ENCODE peak calls at places on chromosomes 7 and 10, in six cellular contexts. One of them, this sample, is unnamed.

GRCh38 chr7:3164363-3164762 is 120.7 kb upstream of the CARD11 start:
- DNase-seq in WERI-Rb-1: no peak
- DNase-seq in astrocyte: peak
- DNase-seq in foreskin fibroblast: no peak
- DNase-seq in neural progenitor cell: peak
- DNase-seq in GM06990: no peak
- DNase-seq in this sample: no peak

GRCh38 chr7:133748443-133749407 is 378.4 kb upstream of the LRGUK start:
- DNase-seq in WERI-Rb-1: no peak
- DNase-seq in astrocyte: no peak
- DNase-seq in foreskin fibroblast: no peak
- DNase-seq in neural progenitor cell: no peak
- DNase-seq in GM06990: no peak
- DNase-seq in this sample: no peak

GRCh38 chr10:19498348-19499290 is 317.6 kb upstream of the PLXDC2 start:
- DNase-seq in WERI-Rb-1: no peak
- DNase-seq in astrocyte: no peak
- DNase-seq in foreskin fibroblast: no peak
- DNase-seq in neural progenitor cell: no peak
- DNase-seq in GM06990: no peak
- DNase-seq in this sample: no peak

GRCh38 chr10:132021504-132022143 is 39.9 kb upstream of the BNIP3 start:
- DNase-seq in WERI-Rb-1: no peak
- DNase-seq in astrocyte: no peak
- DNase-seq in foreskin fibroblast: no peak
- DNase-seq in neural progenitor cell: no peak
- DNase-seq in GM06990: no peak
- DNase-seq in this sample: no peak

GRCh38 chr7:118080947-118081346 is 103.0 kb upstream of the LSM8 start:
- DNase-seq in WERI-Rb-1: no peak
- DNase-seq in astrocyte: peak
- DNase-seq in foreskin fibroblast: no peak
- DNase-seq in neural progenitor cell: no peak
- DNase-seq in GM06990: peak
- DNase-seq in this sample: no peak

GRCh38 chr10:103786020-103786419 is 69.4 kb downstream of the SH3PXD2A start:
- DNase-seq in WERI-Rb-1: peak
- DNase-seq in astrocyte: no peak
- DNase-seq in foreskin fibroblast: no peak
- DNase-seq in neural progenitor cell: no peak
- DNase-seq in GM06990: no peak
- DNase-seq in this sample: no peak

GRCh38 chr10:84424731-84425165 is 96.4 kb downstream of the CCSER2 start:
- DNase-seq in WERI-Rb-1: no peak
- DNase-seq in astrocyte: peak
- DNase-seq in foreskin fibroblast: peak
- DNase-seq in neural progenitor cell: peak
- DNase-seq in GM06990: no peak
- DNase-seq in this sample: no peak

GRCh38 chr10:79186742-79187544 is 118.2 kb downstream of the ZMIZ1 start:
- DNase-seq in WERI-Rb-1: no peak
- DNase-seq in astrocyte: no peak
- DNase-seq in foreskin fibroblast: no peak
- DNase-seq in neural progenitor cell: no peak
- DNase-seq in GM06990: no peak
- DNase-seq in this sample: no peak

GRCh38 chr10:86289577-86289868 is 77.1 kb downstream of the GRID1 start:
- DNase-seq in WERI-Rb-1: peak
- DNase-seq in astrocyte: no peak
- DNase-seq in foreskin fibroblast: no peak
- DNase-seq in neural progenitor cell: no peak
- DNase-seq in GM06990: no peak
- DNase-seq in this sample: no peak

GRCh38 chr7:75931676-75932075 is 16.7 kb downstream of the POR start:
- DNase-seq in WERI-Rb-1: peak
- DNase-seq in astrocyte: no peak
- DNase-seq in foreskin fibroblast: no peak
- DNase-seq in neural progenitor cell: no peak
- DNase-seq in GM06990: no peak
- DNase-seq in this sample: no peak

GRCh38 chr7:38411404-38411803 is 138.0 kb upstream of the TARP start:
- DNase-seq in WERI-Rb-1: peak
- DNase-seq in astrocyte: no peak
- DNase-seq in foreskin fibroblast: no peak
- DNase-seq in neural progenitor cell: peak
- DNase-seq in GM06990: no peak
- DNase-seq in this sample: no peak

DNA sequence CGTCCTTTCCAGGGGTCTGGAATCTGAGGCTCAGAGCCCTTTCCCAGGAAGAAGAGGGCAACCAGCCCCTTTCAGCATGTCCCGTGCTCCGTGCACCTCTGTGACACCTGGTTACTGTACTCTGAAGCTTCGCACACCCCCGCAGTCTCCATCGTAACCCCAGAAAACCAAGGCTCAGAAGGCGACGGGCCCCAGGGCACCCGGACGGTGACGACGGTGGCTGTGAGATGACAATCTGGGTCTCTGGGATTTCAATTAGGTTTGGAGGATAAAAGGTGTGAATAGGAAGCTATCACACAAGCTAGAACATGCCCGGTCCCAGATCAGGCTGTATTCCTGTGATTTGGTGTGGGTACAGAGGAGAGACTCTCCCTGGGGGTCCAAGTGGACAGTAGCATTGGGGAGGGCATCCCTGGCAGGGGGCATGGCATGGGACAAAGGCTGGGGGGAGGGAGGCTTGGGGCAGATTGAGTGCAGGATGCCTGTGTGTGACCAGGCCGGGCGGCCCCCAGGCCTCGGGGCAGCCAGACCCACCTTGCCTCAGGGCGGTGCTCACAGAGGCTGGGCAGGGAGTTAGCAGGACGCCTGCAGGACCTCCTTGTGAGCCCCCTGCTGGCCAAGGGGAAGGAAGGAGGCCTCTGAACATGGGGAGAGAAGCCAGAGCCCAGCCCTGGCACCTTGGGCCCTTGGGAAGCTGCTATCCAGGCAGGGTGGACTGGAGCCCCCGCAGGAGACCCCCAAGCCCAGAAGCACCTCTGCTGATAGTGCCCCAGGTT is 23.4 kb upstream of the PSMG3 start:
- DNase-seq in WERI-Rb-1: peak
- DNase-seq in astrocyte: no peak
- DNase-seq in foreskin fibroblast: no peak
- DNase-seq in neural progenitor cell: no peak
- DNase-seq in GM06990: no peak
- DNase-seq in this sample: no peak
- TF ChIP-seq CTCF in WERI-Rb-1: peak
- TF ChIP-seq CTCF in astrocyte: peak
- TF ChIP-seq CTCF in foreskin fibroblast: peak
- TF ChIP-seq CTCF in neural progenitor cell: peak
- TF ChIP-seq CTCF in GM06990: peak
- TF ChIP-seq CTCF in this sample: peak

GRCh38 chr10:54501919-54502318 is 299.1 kb downstream of the PCDH15 start:
- DNase-seq in WERI-Rb-1: no peak
- DNase-seq in astrocyte: no peak
- DNase-seq in foreskin fibroblast: no peak
- DNase-seq in neural progenitor cell: no peak
- DNase-seq in GM06990: no peak
- DNase-seq in this sample: no peak
- TF ChIP-seq CTCF in WERI-Rb-1: no peak
- TF ChIP-seq CTCF in astrocyte: no peak
- TF ChIP-seq CTCF in foreskin fibroblast: no peak
- TF ChIP-seq CTCF in neural progenitor cell: no peak
- TF ChIP-seq CTCF in GM06990: no peak
- TF ChIP-seq CTCF in this sample: no peak

GRCh38 chr10:14391342-14391741 is 60.6 kb upstream of the FRMD4A start:
- DNase-seq in WERI-Rb-1: peak
- DNase-seq in astrocyte: no peak
- DNase-seq in foreskin fibroblast: no peak
- DNase-seq in neural progenitor cell: no peak
- DNase-seq in GM06990: no peak
- DNase-seq in this sample: no peak

GRCh38 chr10:14399641-14400040 is 68.9 kb upstream of the FRMD4A start:
- DNase-seq in WERI-Rb-1: no peak
- DNase-seq in astrocyte: no peak
- DNase-seq in foreskin fibroblast: no peak
- DNase-seq in neural progenitor cell: no peak
- DNase-seq in GM06990: no peak
- DNase-seq in this sample: no peak

GRCh38 chr10:14394179-14394578 is 63.5 kb upstream of the FRMD4A start:
- DNase-seq in WERI-Rb-1: no peak
- DNase-seq in astrocyte: no peak
- DNase-seq in foreskin fibroblast: no peak
- DNase-seq in neural progenitor cell: no peak
- DNase-seq in GM06990: no peak
- DNase-seq in this sample: no peak

GRCh38 chr10:14397069-14397468 is 66.3 kb upstream of the FRMD4A start:
- DNase-seq in WERI-Rb-1: no peak
- DNase-seq in astrocyte: peak
- DNase-seq in foreskin fibroblast: peak
- DNase-seq in neural progenitor cell: no peak
- DNase-seq in GM06990: no peak
- DNase-seq in this sample: no peak

DNA sequence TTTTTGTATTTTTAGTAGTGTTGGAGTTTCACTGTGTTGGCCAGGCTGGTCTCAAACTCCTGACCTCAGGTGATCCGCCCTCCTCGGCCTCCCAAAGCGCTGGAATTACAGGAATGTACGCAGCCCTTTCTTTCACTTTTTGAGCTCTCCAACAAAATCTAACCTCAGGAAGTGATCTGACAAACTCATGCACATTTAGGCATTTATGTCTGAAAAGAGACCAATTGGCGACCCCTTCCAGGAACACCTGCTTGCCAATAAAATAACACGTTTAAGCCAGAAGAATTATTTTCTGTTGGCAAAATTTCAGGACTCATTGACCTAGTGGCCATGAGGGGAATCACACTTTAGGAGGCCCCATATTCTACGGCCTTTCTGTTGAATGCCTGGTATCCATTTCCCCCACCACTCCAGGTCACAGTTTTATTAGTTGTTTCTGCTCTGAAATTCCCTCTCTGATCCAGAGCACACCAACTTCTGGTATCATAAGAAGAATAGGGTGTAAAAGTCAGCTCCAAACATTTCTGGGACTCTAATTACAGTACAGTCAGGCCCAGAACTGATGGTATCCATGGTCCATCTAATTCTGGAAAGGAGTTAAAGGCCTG is 65.8 kb upstream of the FRMD4A start:
- DNase-seq in WERI-Rb-1: no peak
- DNase-seq in astrocyte: peak
- DNase-seq in foreskin fibroblast: peak
- DNase-seq in neural progenitor cell: no peak
- DNase-seq in GM06990: no peak
- DNase-seq in this sample: no peak
- TF ChIP-seq CTCF in WERI-Rb-1: peak
- TF ChIP-seq CTCF in astrocyte: peak
- TF ChIP-seq CTCF in foreskin fibroblast: peak
- TF ChIP-seq CTCF in neural progenitor cell: peak
- TF ChIP-seq CTCF in GM06990: peak
- TF ChIP-seq CTCF in this sample: no peak

DNA sequence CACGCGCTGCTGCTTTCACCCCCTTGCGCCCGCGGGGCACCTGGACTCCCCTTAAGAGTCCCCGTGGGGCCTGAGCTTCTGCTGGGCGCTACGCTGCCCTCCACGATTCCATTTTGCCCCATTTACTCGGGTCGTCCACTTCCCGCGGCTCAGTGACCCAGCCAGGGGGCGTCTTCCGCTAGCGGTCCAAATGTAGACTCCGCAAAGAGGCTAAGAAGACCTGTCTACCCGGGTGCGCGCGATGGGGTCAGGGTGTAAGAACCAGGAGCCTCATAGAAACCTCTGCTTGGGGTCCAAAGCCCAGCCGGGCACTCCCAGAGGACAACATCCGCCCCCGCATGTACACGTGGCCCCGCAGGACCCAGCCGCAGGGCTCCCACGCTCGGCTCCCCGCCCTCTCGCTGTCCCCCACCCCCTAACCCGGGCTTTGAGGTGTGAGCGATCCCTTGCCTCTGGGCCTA is 5.2 kb upstream of the HMX2 start:
- DNase-seq in WERI-Rb-1: no peak
- DNase-seq in astrocyte: no peak
- DNase-seq in foreskin fibroblast: no peak
- DNase-seq in neural progenitor cell: peak
- DNase-seq in GM06990: no peak
- DNase-seq in this sample: no peak
- TF ChIP-seq CTCF in WERI-Rb-1: no peak
- TF ChIP-seq CTCF in astrocyte: no peak
- TF ChIP-seq CTCF in foreskin fibroblast: no peak
- TF ChIP-seq CTCF in neural progenitor cell: peak
- TF ChIP-seq CTCF in GM06990: no peak
- TF ChIP-seq CTCF in this sample: no peak

DNA sequence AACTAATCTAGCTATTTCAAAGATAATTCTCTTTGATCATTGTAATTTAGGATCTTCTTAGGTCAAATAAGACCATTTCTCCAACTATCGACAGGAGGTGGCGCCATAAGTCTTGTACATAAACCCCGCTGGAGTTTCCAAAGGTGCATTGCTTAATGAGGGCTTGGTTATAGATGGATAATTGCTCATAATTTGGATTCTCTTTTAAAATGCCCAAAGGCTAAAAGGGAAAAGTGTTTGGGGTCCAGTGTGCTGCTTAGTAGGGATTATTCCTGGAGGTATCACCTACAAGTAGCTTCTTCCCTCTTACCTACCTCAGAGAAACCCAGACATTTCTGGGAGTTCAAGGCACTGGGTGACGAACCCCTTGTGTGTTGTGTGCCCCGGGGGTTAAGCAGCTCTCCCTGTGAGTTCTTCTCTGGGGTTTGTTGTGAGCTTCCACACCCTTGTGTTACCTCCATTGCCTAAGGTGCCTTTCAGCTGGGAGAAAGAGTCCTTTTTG is 75.2 kb downstream of the PAXIP1 start:
- DNase-seq in WERI-Rb-1: peak
- DNase-seq in astrocyte: peak
- DNase-seq in foreskin fibroblast: peak
- DNase-seq in neural progenitor cell: peak
- DNase-seq in GM06990: peak
- DNase-seq in this sample: peak
- TF ChIP-seq CTCF in WERI-Rb-1: peak
- TF ChIP-seq CTCF in astrocyte: peak
- TF ChIP-seq CTCF in foreskin fibroblast: peak
- TF ChIP-seq CTCF in neural progenitor cell: peak
- TF ChIP-seq CTCF in GM06990: peak
- TF ChIP-seq CTCF in this sample: peak